ENCODE peak calls at places on chromosome 22, in four cellular contexts. E, D, W and Q are unnamed samples. For H3K36me3, the result is how much of the 10 kb centered on the place peaks cover.

GRCh38 chr22:23533328-23533762 is 46.7 kb downstream of the IGLL1 start:
- ATAC-seq in W (peak), D (no peak), E (peak), Q (no peak)

GRCh38 chr22:23804781-23805291 is 18.1 kb downstream of the SMARCB1 start:
- ATAC-seq in E (no peak), W (no peak), D (no peak), Q (no peak)

GRCh38 chr22:43066844-43067385 is 22.3 kb downstream of the TTLL1 start:
- ATAC-seq in E (no peak), W (no peak), D (no peak), Q (no peak)

GRCh38 chr22:39114157-39114511 is 17.1 kb downstream of the APOBEC3H start:
- ATAC-seq in E (no peak), D (no peak), W (no peak), Q (no peak)

GRCh38 chr22:36351921-36352774 is 35.6 kb downstream of the MYH9 start:
- ATAC-seq in D (peak), W (no peak), E (no peak), Q (peak)

GRCh38 chr22:45754822-45755221 is 83.2 kb downstream of the ATXN10 start:
- ATAC-seq in D (peak), E (no peak), W (no peak), Q (no peak)

GRCh38 chr22:34055525-34056200 is 135.4 kb upstream of the LARGE1 start:
- ATAC-seq in W (no peak), E (peak), D (no peak), Q (no peak)

GRCh38 chr22:28883917-28884753 is 763 bp downstream of the ZNRF3 start:
- ATAC-seq in W (no peak), D (no peak), E (no peak), Q (peak)

GRCh38 chr22:37189011-37189466 is 992 bp upstream of the C1QTNF6 start:
- ATAC-seq in W (no peak), D (no peak), E (no peak), Q (no peak)

GRCh38 chr22:19407649-19408606 is 23.6 kb downstream of the HIRA start:
- ATAC-seq in E (peak), W (no peak), D (no peak), Q (no peak)

GRCh38 chr22:19410941-19411689 is 20.4 kb downstream of the HIRA start:
- ATAC-seq in E (no peak), D (no peak), W (no peak), Q (no peak)

GRCh38 chr22:19412478-19412877 is 19.1 kb downstream of the HIRA start:
- ATAC-seq in W (no peak), E (no peak), D (no peak), Q (no peak)

GRCh38 chr22:19411690-19412045 is 19.9 kb downstream of the HIRA start:
- ATAC-seq in W (no peak), E (no peak), D (no peak), Q (no peak)

GRCh38 chr22:19412934-19413333 is 18.6 kb downstream of the HIRA start:
- ATAC-seq in D (no peak), E (no peak), W (no peak), Q (no peak)
- H3K36me3 ChIP-seq in D (under half), E (under half), W (under half), Q (under half)

GRCh38 chr22:47674600-47674999 is 912.1 kb downstream of the TBC1D22A start:
- ATAC-seq in D (no peak), E (no peak), W (no peak), Q (no peak)

GRCh38 chr22:47681766-47682165 is 919.3 kb downstream of the TBC1D22A start:
- ATAC-seq in W (no peak), D (peak), E (no peak), Q (no peak)

GRCh38 chr22:47678667-47679287 is 916.3 kb downstream of the TBC1D22A start:
- ATAC-seq in W (no peak), E (no peak), D (no peak), Q (no peak)

GRCh38 chr22:47676685-47677084 is 914.2 kb downstream of the TBC1D22A start:
- ATAC-seq in E (no peak), W (no peak), D (no peak), Q (no peak)

DNA sequence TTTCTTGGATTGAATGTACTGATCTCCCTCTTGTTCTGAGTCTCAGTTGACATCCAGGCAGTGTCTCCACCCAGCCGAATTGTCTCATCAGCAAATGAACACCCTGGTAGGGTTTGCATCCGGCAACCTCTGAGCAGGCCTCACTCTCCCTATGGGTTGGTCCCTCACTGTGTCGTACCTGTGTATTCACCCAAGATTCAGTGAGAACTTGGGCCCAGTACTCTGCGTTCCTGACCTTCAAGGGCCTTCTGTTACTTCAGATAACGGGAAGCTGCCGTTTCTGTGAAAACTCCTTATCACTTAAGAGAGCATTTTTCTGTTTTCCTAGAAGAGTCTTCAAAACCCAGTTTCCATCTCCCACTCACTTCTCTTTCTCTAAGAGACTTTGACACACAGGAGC is 915.6 kb downstream of the TBC1D22A start:
- ATAC-seq in E (no peak), D (no peak), W (no peak), Q (no peak)
- H3K4me3 ChIP-seq in E (no peak), D (no peak), W (no peak), Q (no peak)

GRCh38 chr22:25352294-25352680 is 132.8 kb downstream of the CRYBB2 start:
- ATAC-seq in W (no peak), E (no peak), D (no peak), Q (no peak)
- H3K36me3 ChIP-seq in W (under half), E (under half), D (half or more), Q (half or more)

DNA sequence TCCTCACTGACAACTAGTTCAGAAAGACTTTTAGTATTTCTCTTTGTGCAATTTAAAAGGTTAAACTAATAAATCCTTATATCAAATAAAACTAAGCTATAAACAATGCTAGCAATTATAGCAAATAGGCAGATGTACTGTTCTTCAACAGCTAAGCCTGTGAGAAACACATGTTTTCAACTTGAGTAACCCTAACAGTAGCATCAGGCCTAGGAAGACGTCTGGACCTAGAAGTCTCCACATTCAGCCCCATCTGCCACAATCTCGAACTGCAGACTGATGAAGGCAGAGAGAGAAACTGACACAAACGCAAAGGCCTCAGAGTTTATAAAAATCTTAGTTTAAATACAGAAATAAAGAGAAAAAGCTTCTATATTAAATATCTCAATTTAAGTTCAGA is 2.5 kb downstream of the ST13 start:
- ATAC-seq in W (no peak), D (no peak), E (no peak), Q (no peak)
- H3K4me3 ChIP-seq in W (no peak), D (peak), E (no peak), Q (peak)

GRCh38 chr22:50129121-50129734 is 39.4 kb downstream of the MOV10L1 start:
- ATAC-seq in D (no peak), E (no peak), W (no peak), Q (no peak)

GRCh38 chr22:50134481-50134880 is 36.0 kb upstream of the PANX2 start:
- ATAC-seq in W (no peak), D (no peak), E (no peak), Q (no peak)

GRCh38 chr22:50136431-50137047 is 34.0 kb upstream of the PANX2 start:
- ATAC-seq in D (no peak), E (no peak), W (no peak), Q (no peak)

DNA sequence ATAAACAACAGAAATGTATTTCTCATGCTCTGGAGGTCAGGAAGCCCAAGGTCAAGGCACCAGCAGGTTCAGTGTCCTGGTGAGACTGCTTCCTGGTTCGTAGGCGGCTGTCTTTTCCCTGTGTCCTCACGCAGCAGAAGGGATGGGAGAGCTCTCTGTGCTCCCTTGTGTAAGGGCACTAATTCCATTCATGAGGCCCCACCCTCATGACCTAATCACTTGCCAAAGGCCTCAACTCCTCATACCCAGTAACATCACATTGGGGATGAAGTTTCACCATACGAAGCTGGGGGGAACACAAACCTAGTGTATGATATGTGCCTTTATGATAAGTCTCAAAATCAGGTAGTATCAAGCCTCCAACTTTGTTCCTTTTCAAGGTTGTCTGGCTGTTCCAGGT is 38.6 kb upstream of the PANX2 start:
- ATAC-seq in E (no peak), D (no peak), W (no peak), Q (no peak)
- H3K36me3 ChIP-seq in E (under half), D (under half), W (under half), Q (under half)